ENCODE peak calls at places on chromosomes 7 and 10, in eight cellular contexts. J, Y, F, W, V, U, X and C are unnamed samples. For H3K36me3 and H3K4me1, the result is how much of the 10 kb centered on the place peaks cover.

GRCh38 chr10:28403090-28403489 is 100.2 kb upstream of the MPP7 start:
- DNase-seq in W (no peak), Y (no peak), U (peak), F (no peak), V (no peak), J (no peak), X (no peak), C (no peak)

GRCh38 chr10:18005781-18006456 is 54.2 kb downstream of the SLC39A12 start:
- DNase-seq in X (peak), F (no peak), J (no peak), U (peak), W (peak), Y (no peak), V (no peak), C (no peak)

GRCh38 chr10:37754538-37755323 is 102.7 kb downstream of the ZNF248 start:
- DNase-seq in W (no peak), V (no peak), U (no peak), X (peak), F (no peak), J (no peak), Y (peak), C (no peak)

GRCh38 chr7:13262929-13263530 is 575.6 kb downstream of the ARL4A start:
- DNase-seq in F (peak), X (peak), U (peak), V (peak), J (no peak), Y (peak), W (no peak), C (no peak)

GRCh38 chr7:16978358-16979244 is 96.8 kb upstream of the AGR3 start:
- DNase-seq in F (no peak), X (peak), W (peak), V (no peak), Y (no peak), U (peak), J (no peak), C (no peak)

GRCh38 chr10:84424731-84425165 is 96.4 kb downstream of the CCSER2 start:
- DNase-seq in W (peak), X (peak), U (peak), J (no peak), Y (peak), V (no peak), F (peak), C (peak)

GRCh38 chr7:138584696-138585095 is 116.5 kb downstream of the SVOPL start:
- DNase-seq in F (no peak), X (no peak), Y (no peak), V (no peak), J (no peak), U (peak), W (no peak), C (no peak)

GRCh38 chr10:22344204-22344603 is 1.1 kb upstream of the SPAG6 start:
- DNase-seq in F (no peak), V (no peak), U (no peak), J (no peak), X (no peak), Y (peak), W (no peak), C (no peak)

GRCh38 chr7:94509879-94510581 is 421 bp downstream of the CASD1 start:
- DNase-seq in U (peak), X (peak), V (peak), W (peak), F (peak), Y (peak), J (peak), C (peak)

GRCh38 chr10:99921948-99922347 is 87.8 kb downstream of the DNMBP start:
- DNase-seq in F (no peak), V (no peak), J (no peak), Y (no peak), U (no peak), X (no peak), W (peak), C (no peak)

GRCh38 chr10:131251146-131251541 is 60.4 kb downstream of the TCERG1L start:
- DNase-seq in X (no peak), V (no peak), U (no peak), W (peak), F (no peak), J (no peak), Y (no peak), C (no peak)

GRCh38 chr10:46523119-46523880 is 33.2 kb downstream of the GPRIN2 start:
- DNase-seq in V (no peak), U (peak), W (peak), X (peak), F (no peak), J (no peak), Y (no peak), C (peak)

GRCh38 chr10:3568983-3569382 is 216.0 kb downstream of the KLF6 start:
- DNase-seq in U (no peak), V (no peak), W (no peak), F (no peak), Y (no peak), J (no peak), X (no peak), C (no peak)

GRCh38 chr7:66696774-66697191 is 43.8 kb upstream of the RABGEF1 start:
- DNase-seq in W (peak), X (no peak), V (no peak), U (peak), F (no peak), J (no peak), Y (no peak), C (no peak)

GRCh38 chr10:112967200-112967599 is 17.2 kb downstream of the TCF7L2 start:
- DNase-seq in F (no peak), V (no peak), X (peak), W (no peak), Y (no peak), U (peak), J (no peak), C (no peak)

GRCh38 chr10:33776419-33776818 is 442.0 kb upstream of the NRP1 start:
- DNase-seq in X (no peak), F (no peak), V (no peak), Y (no peak), J (no peak), U (no peak), W (no peak), C (no peak)

GRCh38 chr7:6121141-6121540 is 90.0 kb downstream of the ANKRD61 start:
- DNase-seq in J (no peak), V (no peak), X (no peak), U (peak), W (peak), Y (no peak), F (no peak), C (no peak)

GRCh38 chr10:52216852-52217251 is 97.2 kb upstream of the DKK1 start:
- DNase-seq in Y (peak), V (no peak), U (peak), W (peak), J (peak), F (peak), X (no peak), C (no peak)

GRCh38 chr10:17206210-17206709 is 4.8 kb upstream of the TRDMT1 start:
- DNase-seq in X (no peak), Y (no peak), W (peak), J (no peak), V (no peak), F (no peak), U (peak), C (no peak)

GRCh38 chr7:148918058-148918596 is 34.0 kb upstream of the EZH2 start:
- DNase-seq in Y (no peak), V (no peak), J (no peak), X (no peak), F (no peak), W (no peak), U (no peak), C (no peak)

GRCh38 chr10:71437537-71438058 is 40.9 kb downstream of the CDH23 start:
- DNase-seq in J (no peak), X (no peak), F (no peak), W (no peak), U (no peak), Y (no peak), V (no peak), C (no peak)

GRCh38 chr10:104766341-104766740 is 125.3 kb downstream of the SORCS3 start:
- DNase-seq in F (no peak), Y (no peak), X (no peak), V (no peak), J (no peak), U (peak), W (no peak), C (no peak)

GRCh38 chr10:27723436-27723835 is 22.2 kb downstream of the MKX start:
- DNase-seq in J (no peak), U (peak), W (peak), F (no peak), X (no peak), Y (no peak), V (no peak), C (no peak)

GRCh38 chr10:18918545-18918944 is 130.1 kb upstream of the MALRD1 start:
- DNase-seq in F (peak), V (no peak), J (no peak), Y (no peak), X (no peak), W (no peak), U (peak), C (no peak)

GRCh38 chr7:80428161-80429054 is 83.5 kb downstream of the GNAT3 start:
- DNase-seq in J (no peak), W (no peak), X (peak), Y (peak), U (peak), F (peak), V (peak), C (no peak)

GRCh38 chr7:27182861-27183681 is 2.0 kb downstream of the HOXA11 start:
- DNase-seq in X (peak), J (no peak), V (no peak), U (no peak), W (peak), F (no peak), Y (no peak), C (peak)

GRCh38 chr7:129947001-129947400 is 5.8 kb downstream of the UBE2H start:
- DNase-seq in F (no peak), J (no peak), X (no peak), W (peak), V (no peak), U (peak), Y (no peak), C (no peak)

GRCh38 chr10:76874151-76874550 is 763.5 kb downstream of the KCNMA1 start:
- DNase-seq in X (no peak), Y (no peak), J (no peak), F (no peak), W (peak), V (no peak), U (peak), C (peak)

GRCh38 chr10:65270969-65271368 is 1654.9 kb upstream of the LRRTM3 start:
- DNase-seq in F (no peak), J (no peak), V (no peak), W (no peak), U (no peak), Y (no peak), X (no peak), C (no peak)

GRCh38 chr10:17219024-17219423 is 9.0 kb upstream of the VIM start:
- DNase-seq in F (no peak), J (no peak), X (no peak), Y (no peak), U (peak), V (no peak), W (no peak), C (no peak)

GRCh38 chr7:33554046-33554445 is 351.3 kb upstream of the BMPER start:
- DNase-seq in Y (no peak), W (no peak), U (peak), F (no peak), V (no peak), X (no peak), J (no peak), C (no peak)

GRCh38 chr7:16668049-16668858 is 22.3 kb downstream of the BZW2 start:
- DNase-seq in X (peak), Y (no peak), F (peak), J (no peak), V (no peak), W (peak), U (peak), C (no peak)

GRCh38 chr10:52318822-52319464 is 4.9 kb downstream of the DKK1 start:
- DNase-seq in U (peak), Y (no peak), W (peak), F (peak), J (no peak), V (no peak), X (peak), C (no peak)

GRCh38 chr10:65798133-65798532 is 1127.7 kb upstream of the LRRTM3 start:
- DNase-seq in J (no peak), F (no peak), V (no peak), X (no peak), U (no peak), Y (no peak), W (no peak), C (no peak)

GRCh38 chr7:100966542-100967291 is 2.6 kb upstream of the MUC12 start:
- DNase-seq in F (no peak), W (peak), X (peak), U (no peak), J (no peak), Y (no peak), V (no peak), C (no peak)
- H3K4me3 ChIP-seq in F (peak), W (no peak), X (no peak), U (no peak), J (peak), Y (no peak), V (peak), C (peak)

GRCh38 chr7:74179935-74180604 is 5.9 kb downstream of the EIF4H start:
- DNase-seq in Y (no peak), F (no peak), V (no peak), W (no peak), X (no peak), U (no peak), J (no peak), C (no peak)
- H3K36me3 ChIP-seq in Y (under half), F (under half), V (under half), W (under half), X (half or more), U (under half), J (under half), C (under half)

GRCh38 chr10:103192089-103192450 is 1.0 kb downstream of the NT5C2 start:
- DNase-seq in F (peak), Y (peak), J (no peak), X (no peak), W (peak), V (no peak), U (no peak), C (no peak)

GRCh38 chr10:103193820-103194529 is 903 bp upstream of the NT5C2 start:
- DNase-seq in J (no peak), W (peak), U (peak), V (peak), X (no peak), Y (no peak), F (no peak), C (peak)

GRCh38 chr10:103188853-103189252 is 4.2 kb downstream of the NT5C2 start:
- DNase-seq in J (no peak), F (no peak), U (peak), Y (no peak), W (peak), X (no peak), V (no peak), C (no peak)

GRCh38 chr10:103193107-103193819 is at the start of gene NT5C2:
- DNase-seq in J (peak), F (peak), U (peak), V (peak), W (peak), X (peak), Y (peak), C (no peak)

DNA sequence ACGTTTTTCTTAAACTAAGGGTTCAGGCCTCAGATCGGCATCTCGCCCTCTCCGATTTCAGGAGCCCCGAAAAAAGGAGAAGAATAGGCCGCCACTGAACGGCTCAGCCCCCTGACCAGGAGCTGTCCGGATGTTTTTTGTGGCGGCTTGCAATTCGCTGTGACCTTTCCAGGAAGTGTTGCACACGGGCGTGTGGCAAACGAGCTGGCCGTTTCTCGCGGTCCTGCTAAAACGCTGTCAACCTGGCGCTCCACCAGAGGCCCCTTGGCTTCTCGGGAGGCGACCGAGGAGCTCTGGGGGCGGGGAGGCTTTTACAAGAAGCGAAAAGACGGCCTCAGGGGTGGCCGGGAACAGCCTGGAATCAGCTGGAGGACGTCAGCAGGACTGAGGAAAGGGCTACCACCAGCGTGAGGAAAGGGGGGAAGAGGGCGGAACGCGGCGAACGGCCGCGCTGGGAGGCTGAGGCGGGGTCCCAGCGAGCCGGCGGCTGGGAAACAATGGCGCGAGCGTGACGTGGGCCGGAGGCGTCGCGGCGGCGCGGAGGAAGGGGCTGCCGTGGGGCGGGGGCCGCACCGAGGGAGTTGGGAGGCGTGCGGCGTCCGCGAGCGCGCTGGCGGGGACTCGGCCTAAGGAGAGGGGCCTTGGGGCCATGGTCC is 493 bp downstream of the NT5C2 start:
- DNase-seq in Y (peak), U (peak), J (peak), X (peak), F (peak), W (peak), V (peak), C (peak)
- H3K4me1 ChIP-seq in Y (under half), U (under half), J (under half), X (under half), F (under half), W (under half), V (under half), C (under half)

GRCh38 chr7:49926720-49927119 is 153.3 kb downstream of the VWC2 start:
- DNase-seq in F (no peak), X (no peak), W (no peak), V (no peak), U (no peak), Y (no peak), J (no peak), C (no peak)
- H3K4me3 ChIP-seq in F (no peak), X (no peak), W (no peak), V (no peak), U (no peak), Y (no peak), J (no peak), C (no peak)

GRCh38 chr7:2651336-2651735 is 19.6 kb downstream of the TTYH3 start:
- DNase-seq in J (no peak), U (no peak), X (no peak), W (no peak), Y (no peak), F (no peak), V (no peak), C (no peak)

GRCh38 chr7:2650451-2650850 is 18.7 kb downstream of the TTYH3 start:
- DNase-seq in W (no peak), J (no peak), Y (no peak), F (no peak), V (no peak), X (no peak), U (no peak), C (no peak)

GRCh38 chr7:2654059-2654458 is 22.3 kb downstream of the TTYH3 start:
- DNase-seq in V (no peak), Y (no peak), J (no peak), X (no peak), U (no peak), W (no peak), F (no peak), C (no peak)

GRCh38 chr7:2652736-2653060 is 20.9 kb downstream of the TTYH3 start:
- DNase-seq in U (no peak), Y (no peak), X (no peak), W (no peak), V (no peak), J (no peak), F (no peak), C (no peak)

DNA sequence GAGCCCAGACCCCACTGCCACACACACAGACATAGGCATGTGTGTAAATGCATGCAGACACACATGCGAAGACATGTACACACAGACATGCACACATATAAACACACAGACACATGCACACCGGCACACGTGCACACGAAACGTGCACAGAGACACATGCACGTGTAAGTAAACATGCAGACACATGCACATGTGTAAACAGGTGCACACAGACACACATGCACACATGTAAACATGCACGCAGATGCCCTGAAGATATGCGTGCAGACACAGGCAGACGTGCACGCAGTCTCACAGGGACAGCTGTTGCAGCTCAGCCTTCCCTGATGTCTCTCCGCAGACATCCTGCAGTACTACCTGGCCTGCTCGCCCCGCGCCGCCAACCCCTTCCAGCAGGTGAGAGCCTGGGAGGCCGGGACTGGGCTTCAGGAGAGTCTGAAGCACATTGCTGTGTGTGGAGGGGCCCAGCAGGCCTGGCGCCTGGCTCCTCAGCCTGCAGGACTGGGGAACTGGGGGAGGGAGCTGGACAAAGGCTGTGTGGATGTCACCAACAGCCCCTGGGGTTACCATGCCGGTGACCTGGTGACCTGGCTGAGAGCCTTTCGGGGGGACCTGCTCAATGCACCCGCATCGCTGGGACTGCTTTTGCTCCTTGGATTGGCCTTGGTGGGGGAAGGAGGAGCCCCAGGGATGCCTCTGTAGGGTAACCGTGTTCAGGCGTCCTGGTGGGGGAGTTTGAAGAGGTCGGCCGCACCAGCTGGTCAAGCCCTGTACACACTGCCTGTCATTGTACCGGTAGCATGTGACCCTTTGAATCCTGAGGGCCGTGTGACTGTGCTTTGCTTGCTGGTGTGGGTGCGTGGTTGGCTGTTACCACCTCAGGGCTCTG is 20.3 kb downstream of the TTYH3 start:
- DNase-seq in V (no peak), U (no peak), F (no peak), X (no peak), J (no peak), W (peak), Y (no peak), C (no peak)
- H3K36me3 ChIP-seq in V (half or more), U (under half), F (under half), X (half or more), J (half or more), W (under half), Y (under half), C (half or more)

DNA sequence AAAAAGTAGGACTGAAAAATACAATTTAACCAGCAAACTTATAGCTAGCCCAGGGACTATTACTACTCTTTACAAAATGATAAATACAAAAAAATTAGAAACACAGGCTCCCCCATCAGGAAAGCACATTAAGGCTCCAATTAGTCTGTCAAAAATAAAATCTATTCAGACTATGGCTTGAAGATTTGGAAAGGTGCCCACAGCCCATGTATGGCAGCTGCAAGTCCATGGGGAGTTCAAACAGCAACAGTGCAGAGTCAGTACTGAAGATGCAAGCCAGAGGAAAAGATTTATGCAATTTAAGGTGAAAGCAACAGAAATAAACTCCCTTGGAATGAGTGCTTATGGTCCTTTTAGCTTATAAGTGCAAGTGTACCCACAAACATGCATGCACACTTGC is 29.7 kb downstream of the IMMP2L start:
- DNase-seq in F (no peak), W (peak), X (no peak), Y (no peak), U (no peak), V (no peak), J (no peak), C (no peak)
- H3K4me1 ChIP-seq in F (under half), W (under half), X (under half), Y (under half), U (under half), V (under half), J (under half), C (under half)

GRCh38 chr7:77667459-77668090 is 28.7 kb upstream of the RSBN1L start:
- DNase-seq in X (no peak), W (peak), V (no peak), F (no peak), U (peak), Y (no peak), J (no peak), C (no peak)

GRCh38 chr7:77662869-77663268 is 33.4 kb upstream of the RSBN1L start:
- DNase-seq in W (no peak), F (no peak), J (no peak), X (no peak), U (no peak), V (no peak), Y (no peak), C (no peak)

GRCh38 chr7:77664715-77665114 is 31.5 kb upstream of the RSBN1L start:
- DNase-seq in W (no peak), V (no peak), J (no peak), X (no peak), F (no peak), U (no peak), Y (no peak), C (no peak)

GRCh38 chr7:77665161-77665560 is 31.1 kb upstream of the RSBN1L start:
- DNase-seq in J (no peak), X (no peak), W (no peak), V (no peak), F (no peak), Y (no peak), U (peak), C (no peak)
- H3K4me3 ChIP-seq in J (no peak), X (no peak), W (no peak), V (no peak), F (no peak), Y (no peak), U (no peak), C (no peak)

GRCh38 chr7:100109521-100110163 is 8.2 kb downstream of the AP4M1 start:
- DNase-seq in W (no peak), J (no peak), V (no peak), X (no peak), Y (no peak), F (no peak), U (no peak), C (no peak)
- H3K36me3 ChIP-seq in W (half or more), J (half or more), V (half or more), X (half or more), Y (under half), F (under half), U (under half), C (half or more)